ENCODE peak calls at places on chromosomes 6 and 20, in seven cellular contexts. E is OCI-LY7, G is lung, M is psoas muscle, D is suprapubic skin, Z is thyroid gland, S is ascending aorta. T is an unnamed sample. For H3K4me1, the result is how much of the 10 kb centered on the place peaks cover.

GRCh38 chr6:11354019-11354418 is 121.6 kb upstream of the NEDD9 start:
- DNase-seq in Z (no peak), D (no peak), M (no peak), E (no peak), G (no peak), S (peak), T (peak)

GRCh38 chr6:43887340-43887858 is 117.4 kb downstream of the VEGFA start:
- DNase-seq in M (no peak), D (no peak), S (no peak), E (no peak), Z (peak), G (no peak), T (no peak)

GRCh38 chr20:36821964-36822437 is 48.4 kb upstream of the DSN1 start:
- DNase-seq in G (no peak), Z (no peak), M (no peak), E (no peak), S (no peak), D (no peak), T (no peak)

GRCh38 chr6:135403584-135403983 is 94.0 kb downstream of the AHI1 start:
- DNase-seq in M (no peak), D (no peak), E (no peak), S (no peak), G (no peak), Z (no peak), T (no peak)

GRCh38 chr6:160412993-160413392 is 64.8 kb downstream of the SLC22A3 start:
- DNase-seq in D (no peak), Z (no peak), G (no peak), S (no peak), M (no peak), E (no peak), T (no peak)

GRCh38 chr6:11198663-11199603 is 33.5 kb downstream of the NEDD9 start:
- DNase-seq in D (no peak), S (no peak), M (no peak), Z (no peak), E (no peak), G (no peak), T (no peak)

GRCh38 chr20:25223179-25223661 is 24.7 kb upstream of the PYGB start:
- DNase-seq in M (no peak), S (peak), G (no peak), Z (no peak), D (peak), E (peak), T (peak)

GRCh38 chr6:47581591-47581990 is 104.0 kb downstream of the CD2AP start:
- DNase-seq in D (no peak), S (no peak), M (no peak), Z (no peak), G (no peak), E (peak), T (no peak)

GRCh38 chr20:45037635-45038034 is 63.3 kb downstream of the KCNS1 start:
- DNase-seq in S (no peak), E (no peak), D (no peak), G (no peak), M (no peak), Z (no peak), T (no peak)

GRCh38 chr20:62937353-62938104 is 418 bp upstream of the GID8 start:
- DNase-seq in E (peak), Z (peak), S (peak), M (peak), D (peak), G (peak), T (peak)
- H3K4me1 ChIP-seq in E (under half), Z (under half), S (under half), M (under half), D (under half), G (under half), T (under half)

GRCh38 chr6:125985522-125985921 is 818 bp upstream of the TRMT11 start:
- DNase-seq in D (no peak), Z (no peak), M (no peak), G (no peak), E (no peak), S (no peak), T (no peak)
- TF ChIP-seq CTCF in D (no peak), Z (no peak), M (no peak), G (no peak), E (no peak), S (no peak), T (no peak)

GRCh38 chr6:108559884-108560462 is 744 bp upstream of the FOXO3 start:
- DNase-seq in Z (peak), E (peak), M (peak), G (peak), S (peak), D (peak), T (peak)

GRCh38 chr6:108560463-108561308 is at the start of gene FOXO3:
- DNase-seq in E (peak), M (peak), Z (peak), D (peak), G (peak), S (peak), T (peak)

GRCh38 chr6:108562503-108562993 is 1.8 kb downstream of the FOXO3 start:
- DNase-seq in Z (peak), S (peak), M (peak), D (peak), G (peak), E (no peak), T (peak)

GRCh38 chr6:108563292-108563691 is 2.6 kb downstream of the FOXO3 start:
- DNase-seq in Z (no peak), D (no peak), E (no peak), G (no peak), S (no peak), M (no peak), T (no peak)

GRCh38 chr6:108561742-108562502 is 1.2 kb downstream of the FOXO3 start:
- DNase-seq in E (no peak), D (no peak), G (peak), Z (peak), M (peak), S (peak), T (no peak)
- H3K27ac ChIP-seq in E (no peak), D (peak), G (peak), Z (peak), M (peak), S (peak), T (peak)

DNA sequence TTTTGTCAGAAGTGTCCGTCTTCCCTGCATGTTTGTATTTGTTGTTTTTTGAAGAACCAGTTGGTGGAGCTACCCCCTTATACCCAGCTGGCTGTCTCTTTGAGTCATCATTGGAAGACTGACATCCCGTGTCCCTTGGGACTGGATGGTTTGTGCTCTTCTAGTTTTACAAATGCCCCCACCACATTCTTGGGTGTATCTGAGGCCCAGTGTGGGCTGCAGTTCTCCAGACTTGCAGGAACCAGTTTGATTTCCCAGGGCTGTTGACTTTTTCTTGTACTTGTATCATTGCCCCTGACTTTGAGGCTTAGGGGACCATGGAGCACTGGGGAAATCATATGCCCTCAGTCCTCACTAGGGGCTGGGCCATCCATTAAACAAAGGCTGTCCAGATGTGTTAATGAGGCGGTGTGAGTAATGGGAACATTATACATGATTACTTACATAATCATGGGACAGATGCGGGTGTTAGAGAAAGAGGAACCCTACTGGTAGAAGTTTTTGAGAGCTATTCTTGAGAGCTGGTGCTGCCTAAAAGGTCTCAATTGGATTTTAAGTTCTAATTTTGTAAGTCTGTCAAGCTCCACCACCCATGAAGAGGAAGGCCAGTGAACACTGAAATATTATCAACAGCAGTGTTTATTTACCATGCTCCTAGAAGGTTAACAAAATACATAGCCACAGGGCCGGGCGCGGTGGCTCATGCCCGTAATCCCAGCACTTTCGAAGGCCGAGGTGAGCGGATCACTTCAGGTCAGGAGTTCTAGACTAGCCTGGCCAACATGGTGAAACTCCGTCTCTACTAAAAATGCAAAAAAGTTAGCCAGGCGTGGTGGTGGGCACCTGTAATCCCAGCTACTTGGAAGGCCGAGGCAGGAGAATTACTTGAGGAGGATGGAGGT is 8.5 kb downstream of the JARID2 start:
- DNase-seq in M (no peak), G (no peak), S (no peak), D (no peak), E (peak), Z (peak), T (no peak)
- H3K4me1 ChIP-seq in M (half or more), G (under half), S (under half), D (half or more), E (half or more), Z (under half), T (under half)

GRCh38 chr6:134061440-134061839 is 9.0 kb upstream of the SLC2A12 start:
- DNase-seq in Z (no peak), E (no peak), S (no peak), D (no peak), G (no peak), M (no peak), T (no peak)

GRCh38 chr6:134063121-134063965 is 10.9 kb upstream of the SLC2A12 start:
- DNase-seq in M (no peak), G (no peak), S (no peak), D (no peak), Z (no peak), E (no peak), T (no peak)

GRCh38 chr6:134063966-134064445 is 11.6 kb upstream of the SLC2A12 start:
- DNase-seq in D (no peak), M (peak), G (peak), Z (peak), S (peak), E (peak), T (peak)

GRCh38 chr6:134065706-134066105 is 13.3 kb upstream of the SLC2A12 start:
- DNase-seq in D (no peak), G (no peak), Z (no peak), S (no peak), E (peak), M (no peak), T (no peak)

GRCh38 chr6:134064461-134064860 is 12.0 kb upstream of the SLC2A12 start:
- DNase-seq in G (no peak), E (no peak), S (no peak), D (no peak), Z (no peak), M (no peak), T (no peak)
- TF ChIP-seq CTCF in G (no peak), E (no peak), S (no peak), D (no peak), Z (no peak), M (no peak), T (no peak)

GRCh38 chr20:46126440-46127056 is 8.4 kb downstream of the CD40 start:
- DNase-seq in G (no peak), Z (no peak), D (no peak), S (no peak), E (no peak), M (no peak), T (no peak)
- H3K27ac ChIP-seq in G (no peak), Z (no peak), D (no peak), S (no peak), E (no peak), M (no peak), T (no peak)

GRCh38 chr6:41711323-41712038 is 23.9 kb downstream of the TFEB start:
- DNase-seq in E (no peak), S (no peak), Z (peak), M (no peak), D (no peak), G (no peak), T (no peak)
- H3K4me1 ChIP-seq in E (half or more), S (under half), Z (half or more), M (half or more), D (half or more), G (under half), T (under half)

GRCh38 chr6:25133479-25133878 is 145.7 kb upstream of the CARMIL1 start:
- DNase-seq in D (no peak), E (no peak), Z (no peak), G (no peak), S (no peak), M (no peak), T (no peak)
- TF ChIP-seq CTCF in D (no peak), E (no peak), Z (no peak), G (no peak), S (no peak), M (no peak), T (no peak)

T was measured in foreskin keratinocyte.